ENCODE peak calls at places on chromosomes 7 and 10, in nine cellular contexts. F is left colon; I is MCF 10A; N is NCI-H2171; H is stimulated activated CD4-positive, alpha-beta T cell treated with anti-CD3 and anti-CD28 coated beads, Interleukin-2, amount 100 ng/mL, for 48 hours; X is cardiac fibroblast; L is fibroblast of the aortic adventitia; V is iPS-NIHi11; G is memory B cell. Y is an unnamed sample.

GRCh38 chr10:4234661-4235060 is 449.7 kb upstream of the KLF6 start:
- DNase-seq in H (no peak), I (peak), L (no peak), G (no peak), V (no peak), F (no peak), N (no peak), X (peak), Y (peak)

GRCh38 chr10:112375721-112376577 is 2.0 kb downstream of the ACSL5 start:
- DNase-seq in G (peak), N (no peak), V (no peak), L (peak), H (peak), F (peak), X (peak), I (peak), Y (peak)

GRCh38 chr7:92717982-92718716 is 118.2 kb downstream of the CDK6 start:
- DNase-seq in F (peak), I (peak), N (no peak), V (no peak), X (peak), H (peak), L (peak), G (peak), Y (peak)

GRCh38 chr10:91976324-91977051 is 52.9 kb downstream of the BTAF1 start:
- DNase-seq in I (no peak), G (no peak), N (no peak), X (peak), F (no peak), V (no peak), H (no peak), L (no peak), Y (no peak)

GRCh38 chr7:33556471-33556870 is 348.9 kb upstream of the BMPER start:
- DNase-seq in F (no peak), I (no peak), L (no peak), V (no peak), X (no peak), H (no peak), G (no peak), N (no peak), Y (no peak)

GRCh38 chr10:24255907-24256306 is 47.0 kb downstream of the KIAA1217 start:
- DNase-seq in F (no peak), I (peak), G (no peak), N (peak), L (no peak), H (no peak), V (no peak), X (peak), Y (peak)

GRCh38 chr10:62384447-62385081 is 10.4 kb downstream of the ZNF365 start:
- DNase-seq in F (no peak), I (peak), L (no peak), N (no peak), H (no peak), G (no peak), X (peak), V (no peak), Y (no peak)

GRCh38 chr10:124728071-124728829 is 15.9 kb downstream of the FAM53B start:
- DNase-seq in I (no peak), H (no peak), G (no peak), X (peak), L (no peak), F (peak), V (no peak), N (no peak), Y (no peak)

GRCh38 chr10:112137381-112137987 is 46.1 kb downstream of the GPAM start:
- DNase-seq in F (peak), N (peak), V (peak), L (peak), H (peak), X (peak), G (peak), I (peak), Y (peak)

GRCh38 chr7:76267107-76267834 is 35.2 kb upstream of the HSPB1 start:
- DNase-seq in V (no peak), L (no peak), H (no peak), F (no peak), N (no peak), I (no peak), G (no peak), X (no peak), Y (no peak)

GRCh38 chr10:7406712-7407333 is 4.0 kb downstream of the SFMBT2 start:
- DNase-seq in H (no peak), N (no peak), F (peak), G (no peak), I (no peak), X (no peak), V (peak), L (no peak), Y (no peak)

GRCh38 chr7:132066776-132067175 is 509.5 kb downstream of the PLXNA4 start:
- DNase-seq in L (peak), I (no peak), H (no peak), X (peak), F (no peak), N (no peak), V (no peak), G (no peak), Y (peak)

GRCh38 chr7:128893251-128894100 is 17.0 kb downstream of the KCP start:
- DNase-seq in L (no peak), V (no peak), H (no peak), G (no peak), X (no peak), N (no peak), F (peak), I (peak), Y (no peak)

GRCh38 chr10:129048513-129048912 is 418.5 kb upstream of the MGMT start:
- DNase-seq in V (no peak), G (no peak), F (no peak), I (peak), X (no peak), H (no peak), N (no peak), L (no peak), Y (no peak)

GRCh38 chr10:1638889-1639418 is 98.4 kb downstream of the ADARB2 start:
- DNase-seq in H (no peak), L (no peak), G (no peak), V (no peak), I (peak), N (no peak), X (peak), F (no peak), Y (no peak)

GRCh38 chr7:36565792-36566356 is 158.4 kb downstream of the AOAH start:
- DNase-seq in L (peak), G (no peak), I (peak), V (no peak), N (no peak), F (no peak), H (no peak), X (peak), Y (peak)

GRCh38 chr7:157509226-157509625 is 172.4 kb downstream of the DNAJB6 start:
- DNase-seq in N (no peak), G (no peak), L (no peak), I (no peak), F (no peak), H (no peak), X (no peak), V (no peak), Y (no peak)

GRCh38 chr10:84423729-84424128 is 95.3 kb downstream of the CCSER2 start:
- DNase-seq in F (no peak), I (no peak), L (no peak), V (no peak), G (no peak), H (no peak), N (no peak), X (peak), Y (peak)